ENCODE peak calls at places on chromosomes 6 and 20, in six cellular contexts. Y is fibroblast of lung; R is CD8-positive, alpha-beta memory T cell; A is ovary; U is right lobe of liver; W is spleen. E is an unnamed sample.

GRCh38 chr6:107840636-107841264 is 16.6 kb upstream of the SCML4 start:
- DNase-seq in Y (no peak), R (no peak), A (no peak), U (no peak), W (no peak), E (no peak)

GRCh38 chr6:22146581-22147468 is 150.0 kb downstream of the PRL start:
- DNase-seq in Y (no peak), R (peak; percentile 40), A (peak; percentile 40), U (peak; percentile 54), W (no peak), E (peak; percentile 60)

GRCh38 chr6:37990762-37991525 is 171.4 kb downstream of the ZFAND3 start:
- DNase-seq in Y (peak; percentile 81), R (no peak), A (no peak), U (no peak), W (no peak), E (no peak)

GRCh38 chr6:33672808-33673207 is 38.7 kb downstream of the UQCC2 start:
- DNase-seq in Y (peak; percentile 95), R (no peak), A (peak; percentile 77), U (peak; percentile 56), W (no peak), E (no peak)

GRCh38 chr20:56691325-56691990 is 62.4 kb downstream of the TFAP2C start:
- DNase-seq in Y (no peak), R (no peak), A (no peak), U (no peak), W (no peak), E (no peak)

GRCh38 chr6:46207174-46207573 is 36.4 kb upstream of the ENPP5 start:
- DNase-seq in Y (no peak), R (no peak), A (no peak), U (no peak), W (no peak), E (no peak)

GRCh38 chr20:52230406-52230805 is 38.8 kb upstream of the ZFP64 start:
- DNase-seq in Y (no peak), R (no peak), A (no peak), U (no peak), W (no peak), E (no peak)

GRCh38 chr6:36954262-36954931 is at the start of gene PI16:
- DNase-seq in Y (no peak), R (no peak), A (no peak), U (no peak), W (peak; percentile 51), E (no peak)

GRCh38 chr20:46568570-46569129 is 18.2 kb upstream of the OCSTAMP start:
- DNase-seq in Y (peak; percentile 88), R (no peak), A (peak; percentile 94), U (no peak), W (peak; percentile 80), E (peak; percentile 95)

GRCh38 chr6:139765825-139766285 is 391.4 kb upstream of the CITED2 start:
- DNase-seq in Y (peak; percentile 74), R (no peak), A (no peak), U (no peak), W (no peak), E (no peak)

GRCh38 chr20:8812818-8813217 is 256.1 kb upstream of the PLCB4 start:
- DNase-seq in Y (no peak), R (no peak), A (no peak), U (no peak), W (no peak), E (no peak)

GRCh38 chr20:21521596-21522478 is 8.0 kb upstream of the NKX2-2 start:
- DNase-seq in Y (no peak), R (no peak), A (no peak), U (no peak), W (no peak), E (no peak)

GRCh38 chr6:170313716-170314295 is 7.2 kb downstream of the FAM120B start:
- DNase-seq in Y (no peak), R (no peak), A (no peak), U (no peak), W (no peak), E (no peak)

GRCh38 chr6:156821707-156822106 is 44.5 kb downstream of the ARID1B start:
- DNase-seq in Y (no peak), R (no peak), A (no peak), U (no peak), W (no peak), E (no peak)

GRCh38 chr20:17636523-17637412 is 45.3 kb downstream of the RRBP1 start:
- DNase-seq in Y (no peak), R (no peak), A (no peak), U (no peak), W (no peak), E (no peak)
- H3K36me3 ChIP-seq in Y (peaks cover 63% of the 10 kb centered on the region), R (no peaks in the 10 kb centered on the region), A (no peaks in the 10 kb centered on the region), U (peaks cover 95% of the 10 kb centered on the region), W (peaks cover 100% of the 10 kb centered on the region), E (peaks cover 63% of the 10 kb centered on the region)

GRCh38 chr6:100449239-100449691 is 15.5 kb downstream of the SIM1 start:
- DNase-seq in Y (no peak), R (no peak), A (no peak), U (no peak), W (no peak), E (no peak)
- H3K4me3 ChIP-seq in Y (no peak overlapping the region), R (no peak overlapping the region), A (no peak overlapping the region), U (no peak overlapping the region), W (no peak overlapping the region), E (no peak overlapping the region)

DNA sequence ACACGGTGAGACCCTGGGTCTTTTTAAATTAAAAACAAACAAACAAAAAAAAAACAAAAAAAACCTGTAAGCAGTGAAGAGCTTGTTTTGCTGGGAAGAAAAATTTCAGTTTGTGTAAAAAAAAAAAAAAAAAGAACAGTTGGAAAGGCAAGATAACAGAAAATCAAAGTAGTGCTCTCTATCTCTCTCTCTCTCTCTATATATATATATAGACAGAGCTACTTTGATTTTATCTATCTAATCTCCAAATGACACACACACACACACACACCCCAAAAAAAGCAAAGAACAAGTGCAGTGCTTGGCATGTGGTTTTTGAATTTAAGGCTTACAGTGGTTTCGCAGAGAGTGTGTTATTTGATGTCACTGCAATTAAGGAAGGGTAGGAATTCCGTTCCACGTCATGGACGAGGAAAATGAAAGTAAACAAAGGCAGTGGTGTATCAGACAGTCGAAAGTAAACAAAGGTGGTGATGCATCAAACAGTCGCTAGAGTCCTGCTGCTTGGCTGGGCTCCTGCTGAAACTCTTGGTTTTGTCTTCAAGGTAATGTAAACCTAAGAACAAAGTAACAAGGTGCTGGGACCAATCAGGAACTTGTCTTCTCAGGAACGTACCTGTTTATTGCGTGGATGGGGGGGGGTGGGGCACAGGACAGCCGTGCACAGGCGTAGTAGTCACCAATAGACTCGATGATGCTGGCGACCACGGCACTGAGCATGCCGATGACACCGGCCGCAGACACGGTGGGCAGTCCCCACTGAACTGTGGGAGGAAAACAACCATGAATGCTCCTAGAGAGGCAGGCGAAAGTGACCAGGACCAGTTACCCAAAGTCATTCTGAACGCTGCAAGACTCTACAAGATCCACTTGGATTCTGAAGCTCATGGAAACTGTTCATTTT is 131.8 kb downstream of the SLC23A2 start:
- DNase-seq in Y (peak; percentile 26), R (no peak), A (no peak), U (no peak), W (no peak), E (no peak)
- H3K27ac ChIP-seq in Y (no peak overlapping the region), R (no peak overlapping the region), A (no peak overlapping the region), U (peak overlapping the region; percentile 60), W (no peak overlapping the region), E (no peak overlapping the region)

DNA sequence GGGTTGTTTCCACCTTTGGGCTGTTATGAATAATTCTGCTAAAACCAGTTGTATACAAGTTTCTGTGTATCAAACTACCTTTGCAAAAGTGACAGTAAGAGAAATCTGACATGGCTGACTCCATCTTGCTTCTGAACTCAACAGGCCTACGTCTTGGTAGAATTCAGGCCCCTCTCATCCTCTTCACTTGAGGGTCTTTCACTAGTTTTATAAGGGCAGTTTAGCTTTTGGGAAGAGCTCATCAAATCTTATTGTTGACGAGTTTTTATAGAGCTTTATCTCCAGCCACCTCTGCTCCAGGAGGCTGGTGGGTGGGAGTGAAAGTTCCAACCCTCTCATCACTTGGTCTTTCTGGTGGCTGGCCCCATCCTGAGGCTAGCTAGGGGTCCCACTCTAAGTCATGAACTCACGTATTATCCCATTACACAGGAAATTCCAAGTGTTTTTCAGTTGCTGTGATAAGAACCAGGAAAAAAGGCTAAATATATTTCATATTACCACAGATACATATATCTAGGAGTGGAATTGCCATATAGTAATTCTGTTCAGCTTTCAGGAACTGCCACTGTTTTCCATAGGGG is 11.6 kb downstream of the SNRPB start:
- DNase-seq in Y (no peak), R (no peak), A (no peak), U (no peak), W (no peak), E (no peak)
- H3K36me3 ChIP-seq in Y (peaks cover 12% of the 10 kb centered on the region), R (peaks cover 32% of the 10 kb centered on the region), A (no peaks in the 10 kb centered on the region), U (peaks cover 44% of the 10 kb centered on the region), W (peaks cover 69% of the 10 kb centered on the region), E (peaks cover 42% of the 10 kb centered on the region)

DNA sequence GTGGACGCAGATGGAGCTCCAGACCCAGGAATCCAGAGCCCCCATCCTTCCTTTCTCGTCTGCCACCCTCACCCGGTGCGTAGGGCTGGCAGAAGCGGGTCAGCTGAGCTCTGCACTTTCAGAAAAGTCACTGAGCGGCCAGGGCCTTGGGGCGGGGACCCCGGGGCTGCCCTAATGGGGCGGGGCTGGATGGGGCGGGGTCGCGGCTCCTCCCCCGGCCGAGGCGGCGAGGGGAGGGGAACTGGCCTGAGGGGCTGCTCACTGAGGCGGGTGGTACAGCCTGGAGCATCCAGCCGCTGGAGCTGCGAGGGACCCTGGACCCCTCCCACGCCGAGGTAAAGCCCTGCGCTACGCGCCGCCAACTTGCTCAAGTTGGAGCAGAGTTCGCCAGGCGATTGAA is at the start of the genes DEFB124 and REM1:
- DNase-seq in Y (no peak), R (no peak), A (no peak), U (no peak), W (no peak), E (no peak)
- H3K4me3 ChIP-seq in Y (peak within 1 kb of the TSS; percentile 28), R (no peak within 1 kb of the TSS), A (peak within 1 kb of the TSS; percentile 43), U (peak within 1 kb of the TSS; percentile 20), W (peak within 1 kb of the TSS; percentile 29), E (no peak within 1 kb of the TSS)

GRCh38 chr6:32069878-32070515 is 31.8 kb downstream of the CYP21A2 start:
- DNase-seq in Y (no peak), R (no peak), A (no peak), U (no peak), W (no peak), E (no peak)
- H3K27ac ChIP-seq in Y (no peak overlapping the region), R (no peak overlapping the region), A (no peak overlapping the region), U (no peak overlapping the region), W (no peak overlapping the region), E (no peak overlapping the region)

GRCh38 chr6:43011207-43011606 is 2.5 kb downstream of the MEA1 start:
- DNase-seq in Y (no peak), R (no peak), A (no peak), U (peak; percentile 43), W (no peak), E (no peak)

GRCh38 chr6:43005844-43006243 is 7.9 kb downstream of the MEA1 start:
- DNase-seq in Y (no peak), R (no peak), A (no peak), U (no peak), W (no peak), E (no peak)

GRCh38 chr6:43006251-43006650 is 7.5 kb downstream of the MEA1 start:
- DNase-seq in Y (no peak), R (no peak), A (no peak), U (no peak), W (no peak), E (no peak)

GRCh38 chr6:43009124-43009523 is 4.6 kb downstream of the MEA1 start:
- DNase-seq in Y (peak; percentile 28), R (no peak), A (no peak), U (no peak), W (no peak), E (no peak)

DNA sequence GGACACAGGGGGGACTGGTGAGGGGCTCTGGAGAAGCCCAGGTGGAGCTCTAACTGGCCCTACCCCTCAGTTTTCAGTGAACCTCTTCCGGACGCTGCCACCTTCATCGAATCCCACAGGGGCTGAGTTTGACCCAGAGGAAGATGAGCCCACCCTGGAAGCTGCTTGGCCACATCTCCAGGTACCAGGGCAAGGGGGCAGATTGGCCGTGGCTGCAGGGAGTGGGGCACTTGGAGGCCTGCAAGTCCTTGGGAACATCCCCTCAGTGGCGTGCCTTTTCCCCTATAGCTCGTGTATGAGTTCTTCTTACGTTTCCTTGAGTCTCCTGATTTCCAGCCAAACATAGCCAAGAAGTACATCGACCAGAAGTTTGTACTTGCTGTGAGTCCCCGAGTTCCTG is 6.6 kb downstream of the MEA1 start:
- DNase-seq in Y (no peak), R (no peak), A (no peak), U (peak; percentile 30), W (no peak), E (no peak)
- H3K36me3 ChIP-seq in Y (peaks cover 30% of the 10 kb centered on the region), R (peaks cover 44% of the 10 kb centered on the region), A (no peaks in the 10 kb centered on the region), U (no peaks in the 10 kb centered on the region), W (peaks cover 92% of the 10 kb centered on the region), E (no peaks in the 10 kb centered on the region)